ENCODE peak calls at places on chromosomes 7 and 10, in seven cellular contexts. E is ACHN; S is HT-29; J is SW 1271; P is COR-L47; X is stimulated activated CD8-positive, alpha-beta memory T cell treated with anti-CD3 and anti-CD28 coated beads, Interleukin-15, amount 100 ng/mL, for 1 hour; G is stimulated activated CD4-positive, alpha-beta T cell treated with anti-CD3 and anti-CD28 coated beads, Interleukin-4, amount 100 ng/mL, for 1 hour. Y is an unnamed sample.
A peak's percentile ranks its signal among the peaks of the same experiment; 100 is the strongest.

GRCh38 chr7:16755397-16755796 is 1.8 kb downstream of the TSPAN13 start:
- DNase-seq in J (no peak), S (no peak), E (no peak), G (no peak), P (no peak), X (no peak), Y (no peak)

GRCh38 chr7:2775376-2775775 is 68.7 kb downstream of the GNA12 start:
- DNase-seq in S (no peak), E (no peak), X (no peak), G (no peak), P (no peak), J (no peak), Y (no peak)

GRCh38 chr10:133143546-133143945 is 16.5 kb upstream of the KNDC1 start:
- DNase-seq in J (no peak), P (no peak), G (no peak), E (no peak), X (no peak), S (no peak), Y (no peak)

GRCh38 chr10:124742418-124743187 is 1.6 kb downstream of the FAM53B start:
- DNase-seq in S (peak; percentile 55), E (no peak), J (no peak), X (no peak), G (no peak), P (no peak), Y (no peak)

GRCh38 chr7:111031916-111032315 is 59.0 kb upstream of the LRRN3 start:
- DNase-seq in P (no peak), E (no peak), G (no peak), J (no peak), X (no peak), S (no peak), Y (no peak)

GRCh38 chr7:157278167-157278790 is 58.5 kb upstream of the DNAJB6 start:
- DNase-seq in J (no peak), X (no peak), E (no peak), S (no peak), P (no peak), G (no peak), Y (no peak)

GRCh38 chr10:17475661-17476060 is 21.3 kb upstream of the ST8SIA6 start:
- DNase-seq in X (no peak), S (no peak), P (no peak), G (no peak), J (no peak), E (no peak), Y (no peak)

GRCh38 chr7:131042269-131043160 is 285.2 kb upstream of the MKLN1 start:
- DNase-seq in X (no peak), P (no peak), E (no peak), S (no peak), J (no peak), G (no peak), Y (no peak)

GRCh38 chr10:104403625-104404024 is 50.0 kb downstream of the CFAP58 start:
- DNase-seq in E (no peak), S (no peak), J (no peak), X (no peak), P (no peak), G (no peak), Y (no peak)

Y was measured in NCI-H1048.